ENCODE peak calls at places on chromosomes 2 and 18, in four cellular contexts. R is Peyer's patch, B is heart right ventricle, D is sigmoid colon. Z is an unnamed sample.

GRCh38 chr2:11012131-11012693 is 100.5 kb downstream of the KCNF1 start:
- DNase-seq in B (no peak), R (no peak), D (no peak), Z (no peak)

GRCh38 chr2:20219763-20220380 is 5.1 kb downstream of the SDC1 start:
- DNase-seq in R (no peak), D (no peak), B (no peak), Z (no peak)

GRCh38 chr2:189527812-189528591 is 52.6 kb downstream of the SLC40A1 start:
- DNase-seq in R (no peak), D (no peak), B (no peak), Z (no peak)

GRCh38 chr2:224892574-224893204 is 149.6 kb downstream of the DOCK10 start:
- DNase-seq in D (no peak), B (no peak), R (no peak), Z (no peak)

GRCh38 chr2:231627384-231628156 is 34.9 kb downstream of the TEX44 start:
- DNase-seq in B (no peak), D (no peak), R (no peak), Z (no peak)

GRCh38 chr2:238700506-238701050 is 147.3 kb upstream of the TWIST2 start:
- DNase-seq in B (no peak), R (no peak), D (no peak), Z (no peak)

GRCh38 chr2:239887604-239888003 is 137.5 kb downstream of the NDUFA10 start:
- DNase-seq in R (no peak), D (no peak), B (no peak), Z (peak; percentile 1)

GRCh38 chr2:37827455-37827854 is 97.6 kb upstream of the RMDN2 start:
- DNase-seq in R (no peak), D (no peak), B (no peak), Z (no peak)

GRCh38 chr2:18149660-18150246 is 271.3 kb downstream of the KCNS3 start:
- DNase-seq in D (no peak), B (no peak), R (no peak), Z (no peak)

GRCh38 chr2:180291060-180291459 is 284.0 kb upstream of the CWC22 start:
- DNase-seq in B (no peak), D (no peak), R (no peak), Z (no peak)

GRCh38 chr2:26961603-26962184 is 8.7 kb upstream of the MAPRE3 start:
- DNase-seq in R (peak; percentile 87), D (peak; percentile 88), B (peak; percentile 75), Z (peak; percentile 78)

GRCh38 chr2:82795446-82795845 is 1663.6 kb downstream of the SUCLG1 start:
- DNase-seq in B (no peak), D (no peak), R (no peak), Z (peak; percentile 56)

GRCh38 chr2:125837108-125837507 is 818.9 kb upstream of the GYPC start:
- DNase-seq in D (no peak), B (no peak), R (no peak), Z (no peak)

GRCh38 chr2:240250150-240250984 is 109.9 kb upstream of the OTOS start:
- DNase-seq in D (peak; percentile 61), R (peak; percentile 46), B (no peak), Z (peak; percentile 40)

GRCh38 chr2:197137826-197138480 is 172.6 kb downstream of the ANKRD44 start:
- DNase-seq in B (no peak), D (no peak), R (no peak), Z (no peak)

GRCh38 chr2:219624565-219624964 is 2.9 kb upstream of the SLC4A3 start:
- DNase-seq in R (no peak), B (peak; percentile 51), D (no peak), Z (no peak)

GRCh38 chr18:40407913-40408312 is 1547.1 kb upstream of the PIK3C3 start:
- DNase-seq in R (no peak), B (no peak), D (no peak), Z (no peak)

GRCh38 chr2:49335546-49335945 is 181.2 kb upstream of the FSHR start:
- DNase-seq in B (no peak), D (no peak), R (no peak), Z (no peak)

GRCh38 chr2:217711236-217711635 is 291.6 kb downstream of the TNS1 start:
- DNase-seq in R (no peak), B (no peak), D (no peak), Z (peak; percentile 49)

GRCh38 chr2:237486334-237486818 is 675 bp upstream of the MLPH start:
- DNase-seq in B (no peak), R (no peak), D (no peak), Z (no peak)

GRCh38 chr2:62662131-62662530 is 43.4 kb upstream of the EHBP1 start:
- DNase-seq in D (no peak), B (no peak), R (no peak), Z (no peak)

GRCh38 chr2:62660087-62660486 is 45.4 kb upstream of the EHBP1 start:
- DNase-seq in D (no peak), B (no peak), R (no peak), Z (no peak)

GRCh38 chr2:62661263-62661635 is 44.3 kb upstream of the EHBP1 start:
- DNase-seq in R (no peak), D (no peak), B (no peak), Z (no peak)

GRCh38 chr2:62662548-62662947 is 43.0 kb upstream of the EHBP1 start:
- DNase-seq in R (no peak), D (no peak), B (no peak), Z (no peak)

GRCh38 chr2:62660582-62661262 is 44.8 kb upstream of the EHBP1 start:
- DNase-seq in R (no peak), B (no peak), D (no peak), Z (no peak)
- H3K27ac ChIP-seq in R (no peak overlapping the region), B (no peak overlapping the region), D (peak overlapping the region; percentile 85), Z (peak overlapping the region; percentile 74)

DNA sequence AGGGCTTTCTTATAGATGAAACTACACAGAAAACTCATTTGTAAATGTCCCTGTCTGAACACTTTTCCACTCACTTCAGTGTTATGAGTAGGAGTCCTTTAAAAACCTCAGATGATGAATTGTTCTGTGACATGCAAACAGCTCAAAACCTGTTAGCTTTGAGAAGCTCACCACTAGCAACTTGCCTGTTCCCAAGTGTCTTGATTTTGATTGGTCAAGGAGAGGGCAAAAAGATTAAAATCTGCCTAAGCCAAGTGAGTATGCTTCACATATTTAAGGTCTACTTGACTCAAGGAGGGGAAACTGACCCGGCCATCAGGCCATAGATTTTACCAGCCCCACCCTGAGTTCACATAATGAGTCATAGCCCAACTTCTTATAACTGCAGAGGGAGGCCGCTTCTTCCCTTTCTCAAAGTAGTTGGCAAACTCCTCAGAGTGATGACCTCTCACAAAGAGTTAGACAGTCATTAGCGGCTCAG is 45.2 kb upstream of the MEIS1 start:
- DNase-seq in R (no peak), B (no peak), D (no peak), Z (no peak)
- H3K27ac ChIP-seq in R (no peak overlapping the region), B (no peak overlapping the region), D (peak overlapping the region; percentile 2), Z (no peak overlapping the region)

GRCh38 chr2:172540421-172540820 is 15.5 kb upstream of the PDK1 start:
- DNase-seq in B (no peak), D (no peak), R (no peak), Z (no peak)

GRCh38 chr2:172533687-172534086 is 22.2 kb upstream of the PDK1 start:
- DNase-seq in B (no peak), D (no peak), R (no peak), Z (no peak)

GRCh38 chr2:172539767-172540166 is 16.1 kb upstream of the PDK1 start:
- DNase-seq in B (no peak), D (no peak), R (no peak), Z (no peak)

GRCh38 chr2:172531309-172531708 is 24.6 kb upstream of the PDK1 start:
- DNase-seq in B (no peak), D (no peak), R (no peak), Z (no peak)

DNA sequence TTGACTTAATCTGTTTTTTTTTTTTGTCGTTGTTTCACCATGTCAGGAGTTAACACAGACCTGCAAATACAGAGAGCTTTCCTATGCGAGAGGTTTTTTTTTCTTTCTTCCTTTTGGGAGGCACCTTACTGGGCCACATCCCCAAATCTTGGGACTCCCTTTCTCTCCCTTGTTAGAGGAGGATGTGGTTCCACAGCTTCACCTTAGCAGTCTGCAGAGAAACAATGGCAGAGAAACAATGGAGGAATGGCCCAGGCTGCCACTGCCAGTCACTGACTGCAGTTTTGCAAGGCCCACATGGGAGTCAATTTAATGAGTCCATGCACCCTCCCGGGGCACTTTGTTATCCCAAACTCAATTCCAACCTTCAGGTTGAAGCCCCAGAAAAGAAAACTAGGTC is 20.8 kb upstream of the PDK1 start:
- DNase-seq in D (no peak), B (no peak), R (no peak), Z (no peak)
- H3K27ac ChIP-seq in D (no peak overlapping the region), B (no peak overlapping the region), R (no peak overlapping the region), Z (no peak overlapping the region)

DNA sequence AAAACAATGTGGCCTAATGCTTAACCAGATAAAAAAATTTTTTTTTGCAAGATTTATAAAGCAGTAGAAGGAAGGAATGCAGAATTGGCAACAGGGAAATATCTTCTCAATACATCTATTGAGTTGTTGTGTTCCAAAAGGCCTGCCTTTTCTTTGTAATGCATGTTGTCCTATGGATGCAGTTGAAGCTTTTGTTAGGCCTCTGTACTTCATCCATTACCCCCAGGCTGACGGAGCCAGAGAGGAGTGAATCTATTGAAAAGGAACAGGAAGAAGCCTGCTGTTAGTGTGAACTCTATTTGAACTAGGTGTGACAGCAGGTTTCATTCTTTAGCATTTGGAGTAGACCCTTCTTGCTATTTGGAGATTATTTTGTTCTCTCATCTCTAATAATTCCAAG is 56.5 kb downstream of the MTX2 start:
- DNase-seq in D (no peak), R (no peak), B (no peak), Z (no peak)
- H3K27ac ChIP-seq in D (no peak overlapping the region), R (no peak overlapping the region), B (no peak overlapping the region), Z (no peak overlapping the region)

GRCh38 chr2:22901471-22901870 is 483.5 kb upstream of the KLHL29 start:
- DNase-seq in B (no peak), R (no peak), D (no peak), Z (no peak)

GRCh38 chr2:22903616-22904015 is 481.4 kb upstream of the KLHL29 start:
- DNase-seq in R (no peak), B (no peak), D (no peak), Z (no peak)

GRCh38 chr2:22904126-22904684 is 480.8 kb upstream of the KLHL29 start:
- DNase-seq in R (peak; percentile 56), B (peak; percentile 13), D (no peak), Z (no peak)

GRCh38 chr2:22900674-22901073 is 484.3 kb upstream of the KLHL29 start:
- DNase-seq in B (no peak), R (no peak), D (no peak), Z (no peak)

DNA sequence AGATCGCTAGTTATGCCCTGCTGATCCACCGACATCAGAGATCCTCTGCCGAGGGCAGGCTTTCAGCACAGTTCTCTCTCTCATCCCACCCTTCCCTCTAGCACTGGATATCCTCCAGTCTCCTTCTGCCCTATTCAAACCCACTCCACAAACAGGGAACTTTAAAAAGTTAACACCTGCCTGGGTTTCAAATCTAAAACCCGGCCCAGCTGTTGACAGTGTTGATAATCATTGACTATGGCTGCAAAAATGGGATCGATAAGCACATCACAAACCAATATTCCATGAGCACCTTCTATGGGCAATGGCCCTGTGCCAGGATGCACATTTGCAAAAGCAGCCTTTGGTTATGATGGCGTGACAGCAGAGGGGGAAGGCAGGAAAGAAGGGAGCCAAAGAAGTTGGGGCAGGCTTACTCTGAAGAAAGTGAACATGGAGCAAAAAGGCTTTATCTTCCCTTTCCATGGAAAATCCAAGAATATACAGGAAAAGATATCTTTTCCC is 482.3 kb upstream of the KLHL29 start:
- DNase-seq in R (no peak), D (no peak), B (no peak), Z (no peak)
- H3K27ac ChIP-seq in R (no peak overlapping the region), D (no peak overlapping the region), B (no peak overlapping the region), Z (no peak overlapping the region)

Z was measured in SJSA1.